ENCODE peak calls at places on chromosomes 1 and 21, in five cellular contexts. E, W, L, T and D are unnamed samples.
A peak's percentile ranks its signal among the peaks of the same experiment; 100 is the strongest.

GRCh38 chr1:99748419-99748818 is 18.0 kb downstream of the FRRS1 start:
- DNase-seq in E (no peak), W (no peak), L (no peak), T (no peak), D (no peak)

GRCh38 chr1:154652893-154653292 is 44.9 kb upstream of the ADAR start:
- DNase-seq in E (no peak), W (no peak), L (no peak), T (no peak), D (no peak)

GRCh38 chr21:36385909-36386642 is 884 bp downstream of the CHAF1B start:
- DNase-seq in E (no peak), W (no peak), L (no peak), T (no peak), D (peak; percentile 63)

GRCh38 chr1:19975423-19976193 is 3.8 kb downstream of the PLA2G2A start:
- DNase-seq in E (no peak), W (no peak), L (no peak), T (no peak), D (no peak)

GRCh38 chr21:42923553-42924432 is 1.6 kb downstream of the ERVH48-1 start:
- DNase-seq in E (peak; percentile 79), W (peak; percentile 70), L (peak; percentile 74), T (peak; percentile 90), D (peak; percentile 76)

GRCh38 chr1:159921251-159921650 is 4.1 kb downstream of the TAGLN2 start:
- DNase-seq in E (no peak), W (no peak), L (no peak), T (no peak), D (no peak)

GRCh38 chr1:235151033-235151432 is 10.0 kb downstream of the RBM34 start:
- DNase-seq in E (no peak), W (no peak), L (no peak), T (no peak), D (no peak)

GRCh38 chr1:30034627-30035521 is 688.5 kb downstream of the MATN1 start:
- DNase-seq in E (peak; percentile 38), W (no peak), L (no peak), T (no peak), D (no peak)

GRCh38 chr1:1200876-1201810 is 5.2 kb downstream of the TNFRSF18 start:
- DNase-seq in E (peak; percentile 76), W (no peak), L (no peak), T (peak; percentile 50), D (no peak)

GRCh38 chr1:6170742-6171201 is 9.3 kb downstream of the CHD5 start:
- DNase-seq in E (no peak), W (no peak), L (no peak), T (no peak), D (no peak)

GRCh38 chr21:45309069-45309521 is 21.4 kb upstream of the POFUT2 start:
- DNase-seq in E (peak; percentile 75), W (no peak), L (no peak), T (peak; percentile 71), D (no peak)

GRCh38 chr1:9784508-9785133 is 39.1 kb downstream of the CLSTN1 start:
- DNase-seq in E (peak; percentile 49), W (no peak), L (peak; percentile 46), T (peak; percentile 83), D (no peak)

GRCh38 chr1:171434717-171435346 is 50.5 kb upstream of the PRRC2C start:
- DNase-seq in E (no peak), W (no peak), L (no peak), T (no peak), D (no peak)

GRCh38 chr1:178093958-178094751 is at the start of gene RASAL2:
- DNase-seq in E (peak; percentile 77), W (no peak), L (peak; percentile 39), T (peak; percentile 66), D (peak; percentile 81)

GRCh38 chr21:31509108-31510017 is 150.1 kb upstream of the SOD1 start:
- DNase-seq in E (no peak), W (no peak), L (no peak), T (peak; percentile 46), D (no peak)

GRCh38 chr21:31503467-31503866 is 156.0 kb upstream of the SOD1 start:
- DNase-seq in E (no peak), W (no peak), L (no peak), T (no peak), D (no peak)

GRCh38 chr21:31503939-31504338 is 155.6 kb upstream of the SOD1 start:
- DNase-seq in E (no peak), W (no peak), L (no peak), T (no peak), D (no peak)

GRCh38 chr21:31502537-31503143 is 156.9 kb upstream of the SOD1 start:
- DNase-seq in E (no peak), W (no peak), L (no peak), T (no peak), D (no peak)

GRCh38 chr21:31505975-31506374 is 153.5 kb upstream of the SOD1 start:
- DNase-seq in E (no peak), W (no peak), L (no peak), T (no peak), D (no peak)
- TF ChIP-seq CTCF in E (no peak), W (no peak), L (no peak), T (no peak), D (no peak)

DNA sequence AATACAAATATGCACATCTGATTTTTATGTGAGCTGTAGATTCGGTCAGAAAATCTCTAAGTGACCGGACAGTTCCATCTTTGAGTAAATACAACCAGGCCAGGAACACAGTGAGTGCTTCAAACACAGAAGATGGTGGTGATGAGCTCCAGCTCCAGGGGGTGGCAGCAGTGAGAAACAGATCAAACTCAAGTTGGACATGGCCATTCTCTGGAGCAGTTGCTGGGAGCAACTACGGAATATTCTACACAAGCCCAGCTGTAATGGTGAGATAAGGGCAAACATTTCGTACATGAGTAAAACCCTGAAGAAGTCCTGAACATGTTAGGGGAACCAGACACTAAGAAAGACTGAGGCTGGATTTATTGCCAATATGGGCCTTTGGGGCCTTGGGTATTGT is 100.7 kb downstream of the BARHL2 start:
- DNase-seq in E (no peak), W (no peak), L (no peak), T (peak; percentile 34), D (no peak)
- TF ChIP-seq CTCF in E (no peak), W (peak; percentile 43), L (no peak), T (no peak), D (peak; percentile 54)

DNA sequence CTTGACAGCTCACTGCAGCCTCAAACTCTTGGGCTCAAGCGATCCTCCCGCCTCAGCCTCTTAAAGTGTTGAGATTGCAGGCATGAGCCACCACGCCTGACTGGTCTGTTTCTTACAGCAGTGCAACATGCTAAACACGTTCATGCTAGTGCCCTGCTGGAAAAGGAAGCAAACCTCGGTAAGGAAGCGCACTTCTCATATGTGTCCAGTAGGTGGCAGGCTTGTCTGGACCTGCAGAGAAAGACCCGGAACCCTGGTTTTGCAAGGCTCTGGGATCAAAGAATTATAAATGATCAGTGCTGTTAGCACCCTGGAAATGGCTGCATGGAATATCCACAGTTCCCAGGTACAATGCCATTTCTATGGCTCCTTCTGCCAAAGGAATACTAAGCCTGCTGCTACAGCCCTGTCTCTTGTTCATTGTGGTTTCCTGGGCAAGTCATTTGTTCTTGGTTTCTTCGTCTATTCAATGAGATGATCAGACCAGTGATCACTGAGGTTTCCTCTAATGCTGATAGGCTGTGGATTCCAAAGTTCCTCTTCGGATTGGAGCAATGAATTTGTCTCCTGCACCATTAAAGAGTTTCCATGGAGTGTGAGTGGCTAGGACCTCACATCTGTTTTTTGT is 15.9 kb downstream of the RNU5D-1 start:
- DNase-seq in E (peak; percentile 71), W (no peak), L (no peak), T (peak; percentile 81), D (no peak)
- TF ChIP-seq CTCF in E (peak; percentile 91), W (peak; percentile 88), L (peak; percentile 64), T (peak; percentile 83), D (peak; percentile 97)

GRCh38 chr21:31659286-31660133 is at the start of gene SOD1:
- DNase-seq in E (peak; percentile 92), W (peak; percentile 61), L (peak; percentile 92), T (peak; percentile 97), D (peak; percentile 94)
- TF ChIP-seq CTCF in E (no peak), W (no peak), L (no peak), T (no peak), D (peak; percentile 15)